ENCODE peak calls at places on chromosomes 3 and 15, in seven cellular contexts. One of them, this sample, is unnamed.

GRCh38 chr3:190722181-190722905 is 140.2 kb downstream of the GMNC start:
- DNase-seq in stomach: no peak
- DNase-seq in ovary: no peak
- DNase-seq in A549: no peak
- DNase-seq in breast epithelium: no peak
- DNase-seq in transverse colon: no peak
- DNase-seq in HCT116: no peak
- DNase-seq in this sample: no peak

GRCh38 chr3:37770938-37771918 is 90.5 kb upstream of the CTDSPL start:
- DNase-seq in stomach: peak; percentile 64
- DNase-seq in ovary: no peak
- DNase-seq in A549: no peak
- DNase-seq in breast epithelium: no peak
- DNase-seq in transverse colon: no peak
- DNase-seq in HCT116: no peak
- DNase-seq in this sample: peak; percentile 61

GRCh38 chr3:72329354-72329753 is 518.9 kb downstream of the SHQ1 start:
- DNase-seq in stomach: no peak
- DNase-seq in ovary: no peak
- DNase-seq in A549: no peak
- DNase-seq in breast epithelium: no peak
- DNase-seq in transverse colon: no peak
- DNase-seq in HCT116: no peak
- DNase-seq in this sample: peak; percentile 65

GRCh38 chr3:126135398-126136076 is 44.8 kb downstream of the ALDH1L1 start:
- DNase-seq in stomach: peak; percentile 24
- DNase-seq in ovary: peak; percentile 14
- DNase-seq in A549: no peak
- DNase-seq in breast epithelium: peak; percentile 43
- DNase-seq in transverse colon: peak; percentile 6
- DNase-seq in HCT116: no peak
- DNase-seq in this sample: peak; percentile 4

GRCh38 chr15:73078722-73079121 is 26.5 kb downstream of the NEO1 start:
- DNase-seq in stomach: peak; percentile 45
- DNase-seq in ovary: no peak
- DNase-seq in A549: peak; percentile 28
- DNase-seq in breast epithelium: no peak
- DNase-seq in transverse colon: peak; percentile 30
- DNase-seq in HCT116: no peak
- DNase-seq in this sample: peak; percentile 36

GRCh38 chr15:89654847-89655805 is at the start of gene KIF7:
- DNase-seq in stomach: peak; percentile 31
- DNase-seq in ovary: peak; percentile 74
- DNase-seq in A549: peak; percentile 42
- DNase-seq in breast epithelium: no peak
- DNase-seq in transverse colon: no peak
- DNase-seq in HCT116: no peak
- DNase-seq in this sample: no peak

GRCh38 chr3:169245631-169246030 is 417.9 kb downstream of the MECOM start:
- DNase-seq in stomach: no peak
- DNase-seq in ovary: no peak
- DNase-seq in A549: no peak
- DNase-seq in breast epithelium: no peak
- DNase-seq in transverse colon: no peak
- DNase-seq in HCT116: no peak
- DNase-seq in this sample: no peak

GRCh38 chr15:79812536-79812935 is 84.3 kb downstream of the MTHFS start:
- DNase-seq in stomach: no peak
- DNase-seq in ovary: no peak
- DNase-seq in A549: no peak
- DNase-seq in breast epithelium: no peak
- DNase-seq in transverse colon: no peak
- DNase-seq in HCT116: no peak
- DNase-seq in this sample: no peak

GRCh38 chr15:66729339-66729951 is 27.4 kb downstream of the SMAD6 start:
- DNase-seq in stomach: no peak
- DNase-seq in ovary: peak; percentile 50
- DNase-seq in A549: no peak
- DNase-seq in breast epithelium: no peak
- DNase-seq in transverse colon: no peak
- DNase-seq in HCT116: no peak
- DNase-seq in this sample: no peak

GRCh38 chr3:123281406-123281805 is 79.7 kb downstream of the SEC22A start:
- DNase-seq in stomach: no peak
- DNase-seq in ovary: no peak
- DNase-seq in A549: no peak
- DNase-seq in breast epithelium: no peak
- DNase-seq in transverse colon: no peak
- DNase-seq in HCT116: no peak
- DNase-seq in this sample: no peak
- TF ChIP-seq POLR2A in stomach: no peak
- TF ChIP-seq POLR2A in ovary: no peak
- TF ChIP-seq POLR2A in A549: no peak
- TF ChIP-seq POLR2A in breast epithelium: no peak
- TF ChIP-seq POLR2A in transverse colon: no peak
- TF ChIP-seq POLR2A in HCT116: no peak
- TF ChIP-seq POLR2A in this sample: no peak

DNA sequence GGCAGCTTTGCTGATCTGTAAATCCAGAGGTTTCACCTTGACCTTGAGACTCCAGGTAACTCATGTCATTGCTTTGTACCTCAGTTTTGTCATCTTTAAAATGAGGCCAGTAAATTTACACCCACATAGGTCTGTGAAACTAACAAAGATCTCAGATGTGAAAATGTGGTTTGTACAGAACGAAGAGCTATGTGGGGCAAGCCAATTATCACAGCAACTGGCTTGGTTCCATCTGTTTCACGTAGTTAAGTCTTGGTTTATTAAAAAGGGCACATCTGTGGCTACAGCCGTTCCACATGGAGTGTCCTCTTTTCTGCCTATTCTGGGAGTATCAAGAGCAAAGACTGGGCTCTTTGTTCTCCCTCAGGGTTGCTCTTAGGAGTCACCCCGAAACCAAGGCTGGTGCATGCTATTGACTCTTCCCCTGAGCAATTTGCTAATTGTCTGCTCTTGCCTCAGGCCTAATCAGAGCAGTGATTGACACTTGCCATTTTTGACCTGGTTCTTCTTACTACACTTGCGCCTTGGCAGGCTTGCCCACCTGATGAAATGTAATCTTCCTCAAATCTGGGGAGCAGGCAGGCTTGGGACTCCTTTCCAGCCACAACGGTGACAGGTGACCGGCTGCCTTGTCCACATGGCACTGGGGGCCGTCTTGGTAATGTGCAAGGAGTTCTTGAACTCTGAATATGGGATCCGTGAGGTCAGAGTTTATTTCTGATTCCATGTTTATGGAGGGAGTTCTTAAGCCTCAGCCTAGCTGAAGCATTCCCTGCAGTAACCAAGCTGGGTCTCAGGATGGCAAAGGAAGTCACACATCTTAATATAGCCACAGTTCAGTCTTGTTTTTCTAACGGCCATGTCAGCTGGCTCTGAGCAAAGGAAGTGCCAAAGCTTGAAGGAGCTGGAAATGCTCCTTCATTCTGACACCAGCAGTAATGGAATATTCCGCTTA is 40.1 kb downstream of the EAF1 start:
- DNase-seq in stomach: no peak
- DNase-seq in ovary: no peak
- DNase-seq in A549: no peak
- DNase-seq in breast epithelium: no peak
- DNase-seq in transverse colon: no peak
- DNase-seq in HCT116: no peak
- DNase-seq in this sample: no peak
- H3K4me1 ChIP-seq in stomach: no peaks in the 10 kb centered on the region
- H3K4me1 ChIP-seq in ovary: no peaks in the 10 kb centered on the region
- H3K4me1 ChIP-seq in A549: no peaks in the 10 kb centered on the region
- H3K4me1 ChIP-seq in breast epithelium: no peaks in the 10 kb centered on the region
- H3K4me1 ChIP-seq in transverse colon: no peaks in the 10 kb centered on the region
- H3K4me1 ChIP-seq in HCT116: peaks cover 4% of the 10 kb centered on the region
- H3K4me1 ChIP-seq in this sample: no peaks in the 10 kb centered on the region

GRCh38 chr15:24696201-24696600 is 20.6 kb downstream of the NPAP1 start:
- DNase-seq in stomach: no peak
- DNase-seq in ovary: no peak
- DNase-seq in A549: no peak
- DNase-seq in breast epithelium: no peak
- DNase-seq in transverse colon: no peak
- DNase-seq in HCT116: no peak
- DNase-seq in this sample: no peak

DNA sequence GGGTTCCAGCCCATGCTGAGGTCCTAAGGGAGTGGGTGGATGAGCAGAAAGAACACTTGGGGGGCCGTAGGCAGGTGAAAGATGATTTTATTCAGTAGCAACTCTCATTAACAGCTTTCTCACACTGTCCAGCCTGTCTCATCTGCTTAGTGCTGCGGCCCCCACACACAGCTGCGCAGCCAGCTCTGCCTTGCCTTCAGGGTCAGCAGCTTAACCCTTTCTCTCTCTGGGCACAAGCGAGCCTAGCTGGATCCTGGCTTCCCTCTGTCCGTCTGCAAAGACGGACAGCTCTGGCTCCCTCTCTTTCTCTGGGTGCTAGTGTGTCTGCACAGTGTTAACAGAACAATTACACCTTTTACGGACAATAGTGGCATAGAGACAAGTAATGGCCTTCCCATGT is 21.3 kb downstream of the NPAP1 start:
- DNase-seq in stomach: no peak
- DNase-seq in ovary: no peak
- DNase-seq in A549: no peak
- DNase-seq in breast epithelium: no peak
- DNase-seq in transverse colon: no peak
- DNase-seq in HCT116: no peak
- DNase-seq in this sample: no peak
- TF ChIP-seq POLR2A in stomach: no peak
- TF ChIP-seq POLR2A in ovary: no peak
- TF ChIP-seq POLR2A in A549: no peak
- TF ChIP-seq POLR2A in breast epithelium: no peak
- TF ChIP-seq POLR2A in transverse colon: no peak
- TF ChIP-seq POLR2A in HCT116: no peak
- TF ChIP-seq POLR2A in this sample: no peak

DNA sequence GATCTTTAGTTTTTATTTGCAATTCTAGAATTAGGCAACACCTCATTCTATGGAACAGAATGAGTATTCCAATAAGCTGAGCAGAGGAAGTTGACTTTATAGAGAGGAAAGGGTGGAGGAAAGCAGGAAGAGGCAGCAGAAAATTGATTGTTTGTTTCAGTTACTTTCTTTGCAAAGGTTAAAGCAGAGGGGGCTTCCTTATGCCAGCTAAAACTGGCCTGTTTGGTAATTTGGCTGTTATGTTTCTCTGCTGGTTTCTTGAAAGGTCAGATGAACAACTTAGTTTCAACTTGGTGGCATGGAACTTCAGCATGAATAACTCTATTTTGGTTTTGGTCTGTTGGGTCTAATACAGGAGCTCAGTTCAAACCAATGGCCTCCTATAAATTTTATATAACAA is 190.9 kb upstream of the IL12A start:
- DNase-seq in stomach: no peak
- DNase-seq in ovary: no peak
- DNase-seq in A549: no peak
- DNase-seq in breast epithelium: no peak
- DNase-seq in transverse colon: no peak
- DNase-seq in HCT116: no peak
- DNase-seq in this sample: no peak
- H3K4me1 ChIP-seq in stomach: no peaks in the 10 kb centered on the region
- H3K4me1 ChIP-seq in ovary: no peaks in the 10 kb centered on the region
- H3K4me1 ChIP-seq in A549: peaks cover 41% of the 10 kb centered on the region
- H3K4me1 ChIP-seq in breast epithelium: no peaks in the 10 kb centered on the region
- H3K4me1 ChIP-seq in transverse colon: peaks cover 18% of the 10 kb centered on the region
- H3K4me1 ChIP-seq in HCT116: no peaks in the 10 kb centered on the region
- H3K4me1 ChIP-seq in this sample: no peaks in the 10 kb centered on the region

GRCh38 chr3:13937131-13937530 is 57.3 kb upstream of the WNT7A start:
- DNase-seq in stomach: no peak
- DNase-seq in ovary: no peak
- DNase-seq in A549: no peak
- DNase-seq in breast epithelium: no peak
- DNase-seq in transverse colon: no peak
- DNase-seq in HCT116: no peak
- DNase-seq in this sample: no peak
- TF ChIP-seq POLR2A in stomach: no peak
- TF ChIP-seq POLR2A in ovary: no peak
- TF ChIP-seq POLR2A in A549: no peak
- TF ChIP-seq POLR2A in breast epithelium: no peak
- TF ChIP-seq POLR2A in transverse colon: no peak
- TF ChIP-seq POLR2A in HCT116: no peak
- TF ChIP-seq POLR2A in this sample: no peak

GRCh38 chr3:197956626-197956988 is 3.4 kb upstream of the LMLN start:
- DNase-seq in stomach: no peak
- DNase-seq in ovary: no peak
- DNase-seq in A549: no peak
- DNase-seq in breast epithelium: no peak
- DNase-seq in transverse colon: no peak
- DNase-seq in HCT116: no peak
- DNase-seq in this sample: no peak
- H3K4me1 ChIP-seq in stomach: peaks cover 53% of the 10 kb centered on the region
- H3K4me1 ChIP-seq in ovary: peaks cover 7% of the 10 kb centered on the region
- H3K4me1 ChIP-seq in A549: peaks cover 31% of the 10 kb centered on the region
- H3K4me1 ChIP-seq in breast epithelium: peaks cover 9% of the 10 kb centered on the region
- H3K4me1 ChIP-seq in transverse colon: peaks cover 34% of the 10 kb centered on the region
- H3K4me1 ChIP-seq in HCT116: peaks cover 35% of the 10 kb centered on the region
- H3K4me1 ChIP-seq in this sample: peaks cover 52% of the 10 kb centered on the region

GRCh38 chr3:47850062-47850802 is 47.3 kb downstream of the DHX30 start:
- DNase-seq in stomach: no peak
- DNase-seq in ovary: no peak
- DNase-seq in A549: peak; percentile 44
- DNase-seq in breast epithelium: no peak
- DNase-seq in transverse colon: no peak
- DNase-seq in HCT116: no peak
- DNase-seq in this sample: peak; percentile 36
- TF ChIP-seq POLR2A in stomach: no peak
- TF ChIP-seq POLR2A in ovary: no peak
- TF ChIP-seq POLR2A in A549: no peak
- TF ChIP-seq POLR2A in breast epithelium: no peak
- TF ChIP-seq POLR2A in transverse colon: no peak
- TF ChIP-seq POLR2A in HCT116: no peak
- TF ChIP-seq POLR2A in this sample: no peak

GRCh38 chr3:136186850-136187249 is 9.3 kb downstream of the MSL2 start:
- DNase-seq in stomach: no peak
- DNase-seq in ovary: no peak
- DNase-seq in A549: no peak
- DNase-seq in breast epithelium: no peak
- DNase-seq in transverse colon: no peak
- DNase-seq in HCT116: no peak
- DNase-seq in this sample: no peak
- H3K4me1 ChIP-seq in stomach: peaks cover 71% of the 10 kb centered on the region
- H3K4me1 ChIP-seq in ovary: peaks cover 34% of the 10 kb centered on the region
- H3K4me1 ChIP-seq in A549: peaks cover 45% of the 10 kb centered on the region
- H3K4me1 ChIP-seq in breast epithelium: peaks cover 5% of the 10 kb centered on the region
- H3K4me1 ChIP-seq in transverse colon: peaks cover 48% of the 10 kb centered on the region
- H3K4me1 ChIP-seq in HCT116: peaks cover 47% of the 10 kb centered on the region
- H3K4me1 ChIP-seq in this sample: peaks cover 89% of the 10 kb centered on the region

DNA sequence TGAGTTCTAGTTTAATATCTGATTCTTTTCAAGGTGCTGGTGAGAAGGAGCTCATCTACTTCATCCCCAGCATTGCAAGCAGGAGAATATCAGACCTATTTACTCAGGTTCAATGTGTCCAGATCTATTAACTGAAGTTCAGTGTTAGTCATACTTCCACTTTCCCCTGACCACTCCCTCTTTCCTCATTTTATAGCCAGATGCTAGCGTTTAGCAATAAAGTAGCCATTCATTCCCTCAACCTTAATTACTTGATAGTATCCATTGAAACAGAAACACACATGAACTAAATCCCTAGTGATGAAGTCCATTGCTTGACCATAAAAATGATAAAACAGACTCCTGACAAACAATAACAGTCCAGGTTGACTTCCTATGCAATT is 60.0 kb downstream of the RPL22L1 start:
- DNase-seq in stomach: no peak
- DNase-seq in ovary: no peak
- DNase-seq in A549: no peak
- DNase-seq in breast epithelium: no peak
- DNase-seq in transverse colon: no peak
- DNase-seq in HCT116: no peak
- DNase-seq in this sample: no peak
- TF ChIP-seq POLR2A in stomach: no peak
- TF ChIP-seq POLR2A in ovary: no peak
- TF ChIP-seq POLR2A in A549: no peak
- TF ChIP-seq POLR2A in breast epithelium: no peak
- TF ChIP-seq POLR2A in transverse colon: no peak
- TF ChIP-seq POLR2A in HCT116: no peak
- TF ChIP-seq POLR2A in this sample: no peak

This sample was measured in body of pancreas.